ENCODE peak calls at places on chromosomes 6 and 20, in eight cellular contexts. One of them, this sample, is unnamed.

GRCh38 chr20:1955289-1955688 is 38.6 kb downstream of the PDYN start:
- DNase-seq in A549: no peak
- DNase-seq in breast epithelium: no peak
- DNase-seq in brain microvascular endothelial cell: no peak
- DNase-seq in CD8-positive, alpha-beta memory T cell: no peak
- DNase-seq in Panc1: no peak
- DNase-seq in GM23248: no peak
- DNase-seq in MM.1S: no peak
- DNase-seq in this sample: no peak

GRCh38 chr20:61324906-61325305 is 72.8 kb downstream of the CDH4 start:
- DNase-seq in GM23248: no peak
- DNase-seq in A549: no peak
- DNase-seq in MM.1S: no peak
- DNase-seq in breast epithelium: no peak
- DNase-seq in brain microvascular endothelial cell: no peak
- DNase-seq in CD8-positive, alpha-beta memory T cell: no peak
- DNase-seq in Panc1: no peak
- DNase-seq in this sample: no peak

GRCh38 chr20:44204156-44204831 is 6.3 kb downstream of the OSER1 start:
- DNase-seq in breast epithelium: no peak
- DNase-seq in Panc1: peak; percentile 79
- DNase-seq in GM23248: peak; percentile 94
- DNase-seq in CD8-positive, alpha-beta memory T cell: no peak
- DNase-seq in A549: peak; percentile 89
- DNase-seq in MM.1S: no peak
- DNase-seq in brain microvascular endothelial cell: peak; percentile 57
- DNase-seq in this sample: no peak

GRCh38 chr6:160069050-160069454 is 52.6 kb upstream of the SLC22A1 start:
- DNase-seq in A549: no peak
- DNase-seq in breast epithelium: no peak
- DNase-seq in GM23248: no peak
- DNase-seq in CD8-positive, alpha-beta memory T cell: peak; percentile 12
- DNase-seq in brain microvascular endothelial cell: no peak
- DNase-seq in MM.1S: peak; percentile 78
- DNase-seq in Panc1: no peak
- DNase-seq in this sample: no peak

GRCh38 chr20:57089701-57090144 is 176.7 kb downstream of the BMP7 start:
- DNase-seq in A549: peak; percentile 71
- DNase-seq in GM23248: peak; percentile 63
- DNase-seq in MM.1S: peak; percentile 65
- DNase-seq in breast epithelium: peak; percentile 70
- DNase-seq in brain microvascular endothelial cell: peak; percentile 27
- DNase-seq in Panc1: peak; percentile 33
- DNase-seq in CD8-positive, alpha-beta memory T cell: no peak
- DNase-seq in this sample: peak; percentile 59

GRCh38 chr20:23146111-23146640 is 60.1 kb upstream of the CD93 start:
- DNase-seq in brain microvascular endothelial cell: no peak
- DNase-seq in CD8-positive, alpha-beta memory T cell: no peak
- DNase-seq in MM.1S: no peak
- DNase-seq in Panc1: no peak
- DNase-seq in GM23248: peak; percentile 23
- DNase-seq in A549: no peak
- DNase-seq in breast epithelium: no peak
- DNase-seq in this sample: no peak

GRCh38 chr6:30480536-30481156 is 8.7 kb upstream of the HLA-E start:
- DNase-seq in breast epithelium: no peak
- DNase-seq in Panc1: no peak
- DNase-seq in brain microvascular endothelial cell: no peak
- DNase-seq in MM.1S: peak; percentile 61
- DNase-seq in GM23248: no peak
- DNase-seq in A549: no peak
- DNase-seq in CD8-positive, alpha-beta memory T cell: peak; percentile 57
- DNase-seq in this sample: no peak

GRCh38 chr6:79033279-79033678 is 44.8 kb downstream of the PHIP start:
- DNase-seq in brain microvascular endothelial cell: no peak
- DNase-seq in CD8-positive, alpha-beta memory T cell: no peak
- DNase-seq in Panc1: no peak
- DNase-seq in GM23248: no peak
- DNase-seq in breast epithelium: no peak
- DNase-seq in A549: no peak
- DNase-seq in MM.1S: no peak
- DNase-seq in this sample: no peak

GRCh38 chr6:44250067-44250717 is 3.3 kb downstream of the HSP90AB1 start:
- DNase-seq in GM23248: no peak
- DNase-seq in A549: no peak
- DNase-seq in CD8-positive, alpha-beta memory T cell: no peak
- DNase-seq in Panc1: no peak
- DNase-seq in MM.1S: no peak
- DNase-seq in breast epithelium: no peak
- DNase-seq in brain microvascular endothelial cell: no peak
- DNase-seq in this sample: no peak

GRCh38 chr6:106083618-106084017 is 2.5 kb upstream of the PRDM1 start:
- DNase-seq in A549: no peak
- DNase-seq in CD8-positive, alpha-beta memory T cell: no peak
- DNase-seq in brain microvascular endothelial cell: no peak
- DNase-seq in GM23248: peak; percentile 50
- DNase-seq in breast epithelium: no peak
- DNase-seq in Panc1: no peak
- DNase-seq in MM.1S: peak; percentile 26
- DNase-seq in this sample: no peak

GRCh38 chr20:45934046-45934586 is 367 bp upstream of the PCIF1 start:
- DNase-seq in MM.1S: peak; percentile 39
- DNase-seq in CD8-positive, alpha-beta memory T cell: peak; percentile 39
- DNase-seq in breast epithelium: no peak
- DNase-seq in A549: peak; percentile 54
- DNase-seq in brain microvascular endothelial cell: no peak
- DNase-seq in Panc1: no peak
- DNase-seq in GM23248: peak; percentile 68
- DNase-seq in this sample: peak; percentile 55

GRCh38 chr6:125789576-125790402 is 971 bp upstream of the NCOA7 start:
- DNase-seq in A549: no peak
- DNase-seq in MM.1S: peak; percentile 58
- DNase-seq in brain microvascular endothelial cell: peak; percentile 32
- DNase-seq in CD8-positive, alpha-beta memory T cell: no peak
- DNase-seq in Panc1: peak; percentile 53
- DNase-seq in GM23248: peak; percentile 67
- DNase-seq in breast epithelium: no peak
- DNase-seq in this sample: no peak

GRCh38 chr20:58890073-58890453 is 37.5 kb downstream of the GNAS start:
- DNase-seq in A549: no peak
- DNase-seq in breast epithelium: no peak
- DNase-seq in Panc1: no peak
- DNase-seq in brain microvascular endothelial cell: no peak
- DNase-seq in CD8-positive, alpha-beta memory T cell: no peak
- DNase-seq in MM.1S: no peak
- DNase-seq in GM23248: no peak
- DNase-seq in this sample: no peak

GRCh38 chr20:41304413-41305079 is 13.0 kb downstream of the ZHX3 start:
- DNase-seq in A549: no peak
- DNase-seq in Panc1: no peak
- DNase-seq in MM.1S: no peak
- DNase-seq in breast epithelium: no peak
- DNase-seq in GM23248: no peak
- DNase-seq in brain microvascular endothelial cell: no peak
- DNase-seq in CD8-positive, alpha-beta memory T cell: no peak
- DNase-seq in this sample: no peak

DNA sequence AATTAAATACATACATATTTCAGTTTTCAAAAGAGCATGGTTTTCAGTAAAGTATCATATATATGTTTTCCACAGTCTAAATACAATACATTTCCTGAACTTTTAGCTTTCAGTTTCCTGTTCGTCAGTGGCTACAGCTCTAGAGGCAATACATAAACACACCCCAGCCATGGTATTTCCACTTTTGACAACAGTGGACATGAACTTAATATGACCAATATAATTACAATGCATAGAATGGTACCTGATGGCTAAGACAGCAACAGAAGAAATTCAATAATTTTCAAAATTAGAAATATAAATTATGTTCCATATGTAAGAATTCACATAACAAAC is 19.3 kb downstream of the FKBP5 start:
- DNase-seq in brain microvascular endothelial cell: peak; percentile 66
- DNase-seq in A549: no peak
- DNase-seq in CD8-positive, alpha-beta memory T cell: no peak
- DNase-seq in breast epithelium: no peak
- DNase-seq in MM.1S: peak; percentile 55
- DNase-seq in GM23248: peak; percentile 23
- DNase-seq in Panc1: no peak
- DNase-seq in this sample: no peak
- H3K27ac ChIP-seq in brain microvascular endothelial cell: peak overlapping the region; percentile 79
- H3K27ac ChIP-seq in A549: no peak overlapping the region
- H3K27ac ChIP-seq in CD8-positive, alpha-beta memory T cell: peak overlapping the region; percentile 9
- H3K27ac ChIP-seq in breast epithelium: no peak overlapping the region
- H3K27ac ChIP-seq in MM.1S: peak overlapping the region; percentile 66
- H3K27ac ChIP-seq in GM23248: peak overlapping the region; percentile 38
- H3K27ac ChIP-seq in Panc1: peak overlapping the region; percentile 31
- H3K27ac ChIP-seq in this sample: no peak overlapping the region

GRCh38 chr20:12927489-12927888 is 81.3 kb upstream of the SPTLC3 start:
- DNase-seq in Panc1: no peak
- DNase-seq in MM.1S: no peak
- DNase-seq in brain microvascular endothelial cell: peak; percentile 47
- DNase-seq in breast epithelium: no peak
- DNase-seq in CD8-positive, alpha-beta memory T cell: no peak
- DNase-seq in A549: no peak
- DNase-seq in GM23248: peak; percentile 68
- DNase-seq in this sample: no peak
- H3K27ac ChIP-seq in Panc1: no peak overlapping the region
- H3K27ac ChIP-seq in MM.1S: no peak overlapping the region
- H3K27ac ChIP-seq in brain microvascular endothelial cell: no peak overlapping the region
- H3K27ac ChIP-seq in breast epithelium: no peak overlapping the region
- H3K27ac ChIP-seq in CD8-positive, alpha-beta memory T cell: no peak overlapping the region
- H3K27ac ChIP-seq in A549: no peak overlapping the region
- H3K27ac ChIP-seq in GM23248: no peak overlapping the region
- H3K27ac ChIP-seq in this sample: no peak overlapping the region

GRCh38 chr6:89985744-89986493 is 91.7 kb downstream of the GJA10 start:
- DNase-seq in CD8-positive, alpha-beta memory T cell: no peak
- DNase-seq in breast epithelium: no peak
- DNase-seq in A549: no peak
- DNase-seq in MM.1S: no peak
- DNase-seq in GM23248: peak; percentile 90
- DNase-seq in brain microvascular endothelial cell: peak; percentile 86
- DNase-seq in Panc1: no peak
- DNase-seq in this sample: peak; percentile 92
- H3K27ac ChIP-seq in CD8-positive, alpha-beta memory T cell: no peak overlapping the region
- H3K27ac ChIP-seq in breast epithelium: peak overlapping the region; percentile 51
- H3K27ac ChIP-seq in A549: no peak overlapping the region
- H3K27ac ChIP-seq in MM.1S: no peak overlapping the region
- H3K27ac ChIP-seq in GM23248: peak overlapping the region; percentile 74
- H3K27ac ChIP-seq in brain microvascular endothelial cell: peak overlapping the region; percentile 74
- H3K27ac ChIP-seq in Panc1: no peak overlapping the region
- H3K27ac ChIP-seq in this sample: peak overlapping the region; percentile 90

DNA sequence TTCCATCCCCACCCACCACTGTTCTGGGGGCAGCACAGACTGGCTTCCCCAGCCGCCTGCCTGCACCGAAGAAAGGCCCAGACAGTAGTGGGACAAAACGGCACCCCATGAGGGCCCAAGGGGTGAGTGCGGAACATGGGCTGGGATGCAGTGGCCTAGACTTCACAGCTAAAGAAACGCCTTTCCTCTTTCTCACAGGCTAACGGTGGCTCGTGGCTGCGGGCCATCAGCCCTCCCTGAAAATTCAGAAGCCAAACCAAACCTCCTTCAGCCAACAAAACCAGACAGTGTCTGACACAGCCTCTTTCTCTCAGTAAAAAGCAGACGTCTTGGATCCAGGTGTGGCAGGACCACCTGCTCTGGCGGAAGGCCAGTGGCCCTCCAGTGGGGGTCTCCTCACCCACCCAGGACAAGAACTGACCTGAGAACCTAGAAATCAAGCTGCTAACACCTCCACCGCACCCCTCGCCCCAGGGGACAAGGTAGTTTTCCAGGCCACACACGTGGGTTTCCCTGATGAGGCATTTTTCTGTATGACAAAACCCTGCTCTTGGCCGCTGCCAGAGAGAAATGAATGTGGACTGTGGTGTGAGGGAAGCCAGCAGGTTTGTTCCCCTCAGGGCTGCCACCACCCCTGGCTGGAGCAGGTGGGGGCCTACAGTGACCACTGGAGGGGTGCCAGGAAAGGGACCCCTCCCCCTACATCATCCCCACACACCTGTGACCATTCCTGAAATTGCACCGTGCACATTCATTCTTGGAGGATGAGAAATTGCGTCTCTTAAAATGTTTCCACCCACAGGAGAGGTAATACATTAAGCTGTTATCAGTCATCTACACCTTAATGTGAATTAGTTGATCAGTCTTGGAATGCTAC is 76.9 kb upstream of the PIM1 start:
- DNase-seq in CD8-positive, alpha-beta memory T cell: no peak
- DNase-seq in Panc1: no peak
- DNase-seq in breast epithelium: no peak
- DNase-seq in A549: no peak
- DNase-seq in brain microvascular endothelial cell: no peak
- DNase-seq in MM.1S: no peak
- DNase-seq in GM23248: peak; percentile 30
- DNase-seq in this sample: no peak
- H3K27ac ChIP-seq in CD8-positive, alpha-beta memory T cell: no peak overlapping the region
- H3K27ac ChIP-seq in Panc1: peak overlapping the region; percentile 63
- H3K27ac ChIP-seq in breast epithelium: peak overlapping the region; percentile 76
- H3K27ac ChIP-seq in A549: no peak overlapping the region
- H3K27ac ChIP-seq in brain microvascular endothelial cell: no peak overlapping the region
- H3K27ac ChIP-seq in MM.1S: peak overlapping the region; percentile 49
- H3K27ac ChIP-seq in GM23248: no peak overlapping the region
- H3K27ac ChIP-seq in this sample: no peak overlapping the region

GRCh38 chr20:53935353-53936084 is 134.9 kb downstream of the BCAS1 start:
- DNase-seq in breast epithelium: no peak
- DNase-seq in A549: no peak
- DNase-seq in Panc1: no peak
- DNase-seq in CD8-positive, alpha-beta memory T cell: no peak
- DNase-seq in GM23248: no peak
- DNase-seq in MM.1S: peak; percentile 39
- DNase-seq in brain microvascular endothelial cell: no peak
- DNase-seq in this sample: peak; percentile 16
- H3K27ac ChIP-seq in breast epithelium: peak overlapping the region; percentile 10
- H3K27ac ChIP-seq in A549: no peak overlapping the region
- H3K27ac ChIP-seq in Panc1: peak overlapping the region; percentile 100
- H3K27ac ChIP-seq in CD8-positive, alpha-beta memory T cell: no peak overlapping the region
- H3K27ac ChIP-seq in GM23248: peak overlapping the region; percentile 86
- H3K27ac ChIP-seq in MM.1S: peak overlapping the region; percentile 93
- H3K27ac ChIP-seq in brain microvascular endothelial cell: peak overlapping the region; percentile 78
- H3K27ac ChIP-seq in this sample: no peak overlapping the region

DNA sequence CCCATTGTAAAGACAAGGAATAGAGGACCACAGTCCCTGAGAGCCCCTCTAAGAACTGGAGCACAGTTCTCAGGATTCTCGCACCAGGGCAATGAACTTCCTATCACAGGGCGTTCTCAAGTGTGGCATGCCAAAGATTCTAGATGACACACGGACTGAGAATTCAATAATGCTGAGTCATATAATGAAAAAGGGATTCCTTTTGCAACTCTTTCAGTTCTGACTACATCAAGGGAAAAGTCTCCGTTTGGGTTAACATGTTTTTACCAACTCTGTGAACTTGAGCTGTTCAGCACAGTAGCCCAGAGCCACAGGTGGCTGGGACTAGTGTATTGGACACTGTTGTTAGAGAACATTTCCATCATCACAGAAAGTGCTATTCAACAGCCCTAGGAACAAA is 3.4 kb downstream of the MED20 start:
- DNase-seq in brain microvascular endothelial cell: peak; percentile 90
- DNase-seq in CD8-positive, alpha-beta memory T cell: no peak
- DNase-seq in MM.1S: no peak
- DNase-seq in A549: peak; percentile 72
- DNase-seq in GM23248: peak; percentile 95
- DNase-seq in breast epithelium: no peak
- DNase-seq in Panc1: peak; percentile 88
- DNase-seq in this sample: peak; percentile 92
- H3K27ac ChIP-seq in brain microvascular endothelial cell: peak overlapping the region; percentile 90
- H3K27ac ChIP-seq in CD8-positive, alpha-beta memory T cell: no peak overlapping the region
- H3K27ac ChIP-seq in MM.1S: no peak overlapping the region
- H3K27ac ChIP-seq in A549: peak overlapping the region; percentile 85
- H3K27ac ChIP-seq in GM23248: peak overlapping the region; percentile 81
- H3K27ac ChIP-seq in breast epithelium: no peak overlapping the region
- H3K27ac ChIP-seq in Panc1: peak overlapping the region; percentile 36
- H3K27ac ChIP-seq in this sample: peak overlapping the region; percentile 94